ENCODE peak calls at places on chromosomes 11 and 22, in five cellular contexts. One of them, this sample, is unnamed.
A peak's percentile ranks its signal among the peaks of the same experiment; 100 is the strongest.

GRCh38 chr22:42365942-42366660 is 66.1 kb downstream of the NFAM1 start:
- DNase-seq in nephron progenitor cell: no peak
- DNase-seq in omental fat pad: no peak
- DNase-seq in CD8-positive, alpha-beta T cell: no peak
- DNase-seq in HL-60: no peak
- DNase-seq in this sample: no peak

GRCh38 chr11:8060801-8061554 is 20.0 kb upstream of the TUB start:
- DNase-seq in nephron progenitor cell: no peak
- DNase-seq in omental fat pad: no peak
- DNase-seq in CD8-positive, alpha-beta T cell: no peak
- DNase-seq in HL-60: no peak
- DNase-seq in this sample: no peak

GRCh38 chr11:123640677-123641494 is 13.5 kb downstream of the SCN3B start:
- DNase-seq in nephron progenitor cell: peak; percentile 63
- DNase-seq in omental fat pad: no peak
- DNase-seq in CD8-positive, alpha-beta T cell: peak; percentile 3
- DNase-seq in HL-60: no peak
- DNase-seq in this sample: peak; percentile 56

GRCh38 chr22:23301591-23301990 is 121.3 kb downstream of the BCR start:
- DNase-seq in nephron progenitor cell: no peak
- DNase-seq in omental fat pad: no peak
- DNase-seq in CD8-positive, alpha-beta T cell: no peak
- DNase-seq in HL-60: no peak
- DNase-seq in this sample: no peak

GRCh38 chr11:46413755-46414465 is 22.3 kb upstream of the CHRM4 start:
- DNase-seq in nephron progenitor cell: no peak
- DNase-seq in omental fat pad: no peak
- DNase-seq in CD8-positive, alpha-beta T cell: no peak
- DNase-seq in HL-60: no peak
- DNase-seq in this sample: no peak

GRCh38 chr11:30285416-30286121 is 37.3 kb upstream of the ARL14EP start:
- DNase-seq in nephron progenitor cell: no peak
- DNase-seq in omental fat pad: no peak
- DNase-seq in CD8-positive, alpha-beta T cell: no peak
- DNase-seq in HL-60: no peak
- DNase-seq in this sample: no peak

GRCh38 chr22:50586416-50586815 is 3.8 kb upstream of the CHKB start:
- DNase-seq in nephron progenitor cell: no peak
- DNase-seq in omental fat pad: no peak
- DNase-seq in CD8-positive, alpha-beta T cell: no peak
- DNase-seq in HL-60: no peak
- DNase-seq in this sample: no peak

GRCh38 chr11:76678316-76678715 is 7.8 kb upstream of the LRRC32 start:
- DNase-seq in nephron progenitor cell: no peak
- DNase-seq in omental fat pad: no peak
- DNase-seq in CD8-positive, alpha-beta T cell: no peak
- DNase-seq in HL-60: no peak
- DNase-seq in this sample: no peak

GRCh38 chr11:26333906-26334305 is 2.0 kb downstream of the ANO3 start:
- DNase-seq in nephron progenitor cell: no peak
- DNase-seq in omental fat pad: no peak
- DNase-seq in CD8-positive, alpha-beta T cell: no peak
- DNase-seq in HL-60: no peak
- DNase-seq in this sample: no peak

GRCh38 chr11:101960231-101960630 is 43.9 kb upstream of the ANGPTL5 start:
- DNase-seq in nephron progenitor cell: no peak
- DNase-seq in omental fat pad: no peak
- DNase-seq in CD8-positive, alpha-beta T cell: no peak
- DNase-seq in HL-60: no peak
- DNase-seq in this sample: no peak

GRCh38 chr11:105456950-105457349 is 152.9 kb upstream of the GRIA4 start:
- DNase-seq in nephron progenitor cell: no peak
- DNase-seq in omental fat pad: no peak
- DNase-seq in CD8-positive, alpha-beta T cell: no peak
- DNase-seq in HL-60: no peak
- DNase-seq in this sample: no peak

GRCh38 chr11:68012843-68013610 is 2.9 kb downstream of the ALDH3B1 start:
- DNase-seq in nephron progenitor cell: no peak
- DNase-seq in omental fat pad: no peak
- DNase-seq in CD8-positive, alpha-beta T cell: no peak
- DNase-seq in HL-60: no peak
- DNase-seq in this sample: no peak

GRCh38 chr11:46669606-46670243 is 30.7 kb downstream of the ARHGAP1 start:
- DNase-seq in nephron progenitor cell: no peak
- DNase-seq in omental fat pad: no peak
- DNase-seq in CD8-positive, alpha-beta T cell: no peak
- DNase-seq in HL-60: no peak
- DNase-seq in this sample: no peak

GRCh38 chr11:1757861-1758610 is 5.7 kb downstream of the CTSD start:
- DNase-seq in nephron progenitor cell: no peak
- DNase-seq in omental fat pad: no peak
- DNase-seq in CD8-positive, alpha-beta T cell: no peak
- DNase-seq in HL-60: no peak
- DNase-seq in this sample: no peak

GRCh38 chr11:130391692-130392091 is 36.7 kb downstream of the ADAMTS8 start:
- DNase-seq in nephron progenitor cell: no peak
- DNase-seq in omental fat pad: no peak
- DNase-seq in CD8-positive, alpha-beta T cell: no peak
- DNase-seq in HL-60: no peak
- DNase-seq in this sample: no peak

GRCh38 chr11:113184498-113184897 is 129.9 kb upstream of the TTC12 start:
- DNase-seq in nephron progenitor cell: no peak
- DNase-seq in omental fat pad: no peak
- DNase-seq in CD8-positive, alpha-beta T cell: no peak
- DNase-seq in HL-60: no peak
- DNase-seq in this sample: no peak

GRCh38 chr11:109421981-109422590 is at the start of gene C11orf87:
- DNase-seq in nephron progenitor cell: peak; percentile 67
- DNase-seq in omental fat pad: no peak
- DNase-seq in CD8-positive, alpha-beta T cell: no peak
- DNase-seq in HL-60: no peak
- DNase-seq in this sample: peak; percentile 22

GRCh38 chr22:46043816-46044717 is 67.1 kb upstream of the WNT7B start:
- DNase-seq in nephron progenitor cell: no peak
- DNase-seq in omental fat pad: peak; percentile 22
- DNase-seq in CD8-positive, alpha-beta T cell: no peak
- DNase-seq in HL-60: no peak
- DNase-seq in this sample: no peak

GRCh38 chr11:23903044-23903704 is 593.7 kb upstream of the LUZP2 start:
- DNase-seq in nephron progenitor cell: no peak
- DNase-seq in omental fat pad: no peak
- DNase-seq in CD8-positive, alpha-beta T cell: no peak
- DNase-seq in HL-60: no peak
- DNase-seq in this sample: no peak

GRCh38 chr11:69903206-69903605 is 84.0 kb upstream of the FGF3 start:
- DNase-seq in nephron progenitor cell: no peak
- DNase-seq in omental fat pad: no peak
- DNase-seq in CD8-positive, alpha-beta T cell: no peak
- DNase-seq in HL-60: no peak
- DNase-seq in this sample: no peak

GRCh38 chr11:46247090-46247489 is 30.4 kb upstream of the CREB3L1 start:
- DNase-seq in nephron progenitor cell: no peak
- DNase-seq in omental fat pad: no peak
- DNase-seq in CD8-positive, alpha-beta T cell: no peak
- DNase-seq in HL-60: no peak
- DNase-seq in this sample: no peak

GRCh38 chr22:21590809-21591641 is 23.5 kb downstream of the UBE2L3 start:
- DNase-seq in nephron progenitor cell: no peak
- DNase-seq in omental fat pad: no peak
- DNase-seq in CD8-positive, alpha-beta T cell: no peak
- DNase-seq in HL-60: no peak
- DNase-seq in this sample: no peak

GRCh38 chr11:94500181-94500580 is 6.4 kb downstream of the ANKRD49 start:
- DNase-seq in nephron progenitor cell: no peak
- DNase-seq in omental fat pad: no peak
- DNase-seq in CD8-positive, alpha-beta T cell: no peak
- DNase-seq in HL-60: no peak
- DNase-seq in this sample: no peak

GRCh38 chr11:12860827-12861226 is 148.3 kb upstream of the RASSF10 start:
- DNase-seq in nephron progenitor cell: no peak
- DNase-seq in omental fat pad: no peak
- DNase-seq in CD8-positive, alpha-beta T cell: no peak
- DNase-seq in HL-60: no peak
- DNase-seq in this sample: no peak

GRCh38 chr11:18265949-18266348 is at the start of gene SAA1:
- DNase-seq in nephron progenitor cell: no peak
- DNase-seq in omental fat pad: no peak
- DNase-seq in CD8-positive, alpha-beta T cell: no peak
- DNase-seq in HL-60: no peak
- DNase-seq in this sample: no peak

GRCh38 chr11:107844041-107844440 is 14.5 kb downstream of the SLC35F2 start:
- DNase-seq in nephron progenitor cell: no peak
- DNase-seq in omental fat pad: no peak
- DNase-seq in CD8-positive, alpha-beta T cell: no peak
- DNase-seq in HL-60: no peak
- DNase-seq in this sample: no peak

GRCh38 chr22:20218320-20218872 is 49.7 kb downstream of the RTN4R start:
- DNase-seq in nephron progenitor cell: no peak
- DNase-seq in omental fat pad: no peak
- DNase-seq in CD8-positive, alpha-beta T cell: no peak
- DNase-seq in HL-60: no peak
- DNase-seq in this sample: no peak

GRCh38 chr11:34379081-34379480 is 21.3 kb upstream of the ABTB2 start:
- DNase-seq in nephron progenitor cell: no peak
- DNase-seq in omental fat pad: no peak
- DNase-seq in CD8-positive, alpha-beta T cell: no peak
- DNase-seq in HL-60: no peak
- DNase-seq in this sample: no peak

GRCh38 chr11:34380696-34381095 is 22.9 kb upstream of the ABTB2 start:
- DNase-seq in nephron progenitor cell: no peak
- DNase-seq in omental fat pad: no peak
- DNase-seq in CD8-positive, alpha-beta T cell: no peak
- DNase-seq in HL-60: no peak
- DNase-seq in this sample: no peak

GRCh38 chr11:34381775-34382174 is 24.0 kb upstream of the ABTB2 start:
- DNase-seq in nephron progenitor cell: no peak
- DNase-seq in omental fat pad: no peak
- DNase-seq in CD8-positive, alpha-beta T cell: no peak
- DNase-seq in HL-60: no peak
- DNase-seq in this sample: no peak

GRCh38 chr11:34373727-34374126 is 15.9 kb upstream of the ABTB2 start:
- DNase-seq in nephron progenitor cell: no peak
- DNase-seq in omental fat pad: no peak
- DNase-seq in CD8-positive, alpha-beta T cell: no peak
- DNase-seq in HL-60: no peak
- DNase-seq in this sample: no peak

GRCh38 chr11:34379539-34379938 is 21.7 kb upstream of the ABTB2 start:
- DNase-seq in nephron progenitor cell: no peak
- DNase-seq in omental fat pad: no peak
- DNase-seq in CD8-positive, alpha-beta T cell: no peak
- DNase-seq in HL-60: no peak
- DNase-seq in this sample: no peak
- TF ChIP-seq CTCF in nephron progenitor cell: no peak
- TF ChIP-seq CTCF in omental fat pad: no peak
- TF ChIP-seq CTCF in CD8-positive, alpha-beta T cell: no peak
- TF ChIP-seq CTCF in HL-60: no peak
- TF ChIP-seq CTCF in this sample: no peak

DNA sequence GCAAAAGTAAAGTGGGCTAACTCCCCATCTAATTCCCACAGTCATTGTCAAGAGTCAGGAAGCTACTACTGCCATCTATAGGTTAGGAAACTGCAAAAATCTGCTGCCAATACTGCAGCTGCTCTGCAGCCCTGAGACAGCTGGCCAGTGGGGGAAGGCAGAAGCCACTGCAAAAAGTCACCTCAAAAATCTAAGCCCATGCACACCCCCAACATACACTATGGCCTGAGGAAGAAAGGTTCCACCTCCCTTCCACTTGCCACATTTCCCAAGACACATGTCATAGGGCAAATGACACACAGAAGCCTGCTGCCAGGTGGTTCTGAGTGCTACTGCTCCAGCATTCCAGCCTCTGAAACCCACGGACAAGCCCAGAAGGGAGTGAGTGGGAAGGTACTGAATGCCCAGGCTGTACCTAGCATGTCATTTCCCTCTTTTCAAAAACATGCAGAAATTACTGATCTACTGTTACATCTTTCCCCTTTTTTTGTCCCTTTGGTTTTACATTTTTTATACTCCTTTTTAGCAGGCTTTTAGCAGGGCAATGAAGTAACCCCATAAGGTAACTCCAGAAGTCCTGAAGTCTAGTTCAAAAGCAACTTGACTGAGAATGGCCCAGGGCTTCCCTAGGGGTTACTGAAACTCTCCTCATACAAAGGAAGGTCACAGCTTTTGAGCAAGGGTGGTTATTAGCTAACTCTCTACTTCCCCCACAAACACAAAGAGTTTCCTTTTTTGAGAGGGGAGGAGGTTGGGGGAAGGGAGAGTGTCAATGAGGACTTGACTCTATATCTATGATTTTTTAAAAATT is 36.8 kb downstream of the DGCR2 start:
- DNase-seq in nephron progenitor cell: no peak
- DNase-seq in omental fat pad: no peak
- DNase-seq in CD8-positive, alpha-beta T cell: no peak
- DNase-seq in HL-60: peak; percentile 83
- DNase-seq in this sample: no peak
- TF ChIP-seq CTCF in nephron progenitor cell: peak; percentile 14
- TF ChIP-seq CTCF in omental fat pad: no peak
- TF ChIP-seq CTCF in CD8-positive, alpha-beta T cell: no peak
- TF ChIP-seq CTCF in HL-60: peak; percentile 24
- TF ChIP-seq CTCF in this sample: no peak

DNA sequence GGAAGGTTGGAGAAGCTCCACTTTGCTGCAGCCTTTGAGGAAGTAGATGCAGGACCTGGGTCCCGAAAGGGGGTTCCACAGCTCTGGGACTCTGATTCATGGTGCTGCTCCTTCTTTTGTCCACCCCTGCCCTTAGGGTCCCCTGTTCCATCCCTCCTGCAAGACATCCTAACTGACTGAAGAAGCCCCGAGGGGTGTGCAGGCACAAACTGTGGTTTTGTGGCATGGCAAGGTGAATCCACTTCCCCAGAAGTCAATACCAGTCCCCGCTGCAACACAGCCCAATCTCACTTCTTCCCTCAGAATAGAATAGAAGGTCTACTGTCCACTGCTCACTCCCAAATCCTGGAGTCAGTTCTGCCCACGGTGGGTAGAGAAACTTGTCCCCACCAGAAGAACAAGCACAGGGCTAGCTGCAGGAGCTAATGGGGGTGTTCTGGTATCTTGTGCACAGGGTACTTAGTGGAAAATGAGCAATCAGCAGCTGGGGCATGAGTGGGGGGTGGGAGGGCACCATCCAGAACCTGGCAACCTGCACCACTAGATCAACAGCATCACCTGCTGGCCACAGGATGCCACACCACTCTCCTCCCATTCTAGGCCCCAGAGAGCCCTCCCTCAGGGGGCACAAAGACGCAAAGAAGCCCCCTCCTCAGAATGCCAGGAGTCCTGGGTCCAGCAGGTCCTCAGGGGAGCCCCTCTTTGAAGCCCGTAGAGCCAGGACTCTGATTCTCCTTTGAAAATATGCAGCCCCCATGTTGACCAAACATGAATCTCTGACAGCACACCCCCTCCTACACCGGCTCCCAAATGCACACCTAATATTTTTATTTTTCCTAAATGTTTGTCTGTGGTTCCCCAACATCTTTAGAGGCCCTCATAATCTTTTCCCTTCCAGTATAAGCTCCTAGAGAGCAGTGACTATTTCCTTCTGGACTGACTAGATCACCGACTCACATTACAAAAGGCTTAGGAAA is 14.1 kb downstream of the SPATA19 start:
- DNase-seq in nephron progenitor cell: no peak
- DNase-seq in omental fat pad: no peak
- DNase-seq in CD8-positive, alpha-beta T cell: no peak
- DNase-seq in HL-60: no peak
- DNase-seq in this sample: no peak
- TF ChIP-seq CTCF in nephron progenitor cell: peak; percentile 42
- TF ChIP-seq CTCF in omental fat pad: no peak
- TF ChIP-seq CTCF in CD8-positive, alpha-beta T cell: no peak
- TF ChIP-seq CTCF in HL-60: no peak
- TF ChIP-seq CTCF in this sample: no peak

GRCh38 chr11:32279672-32280071 is 155.7 kb downstream of the WT1 start:
- DNase-seq in nephron progenitor cell: peak; percentile 12
- DNase-seq in omental fat pad: no peak
- DNase-seq in CD8-positive, alpha-beta T cell: no peak
- DNase-seq in HL-60: no peak
- DNase-seq in this sample: no peak
- TF ChIP-seq CTCF in nephron progenitor cell: peak; percentile 28
- TF ChIP-seq CTCF in omental fat pad: no peak
- TF ChIP-seq CTCF in CD8-positive, alpha-beta T cell: no peak
- TF ChIP-seq CTCF in HL-60: no peak
- TF ChIP-seq CTCF in this sample: no peak

This sample was measured in mesothelial cell of epicardium.